ENCODE peak calls at places on chromosomes 7 and 10, in nine cellular contexts. K, A, O, N, U, Q, X, G and T are unnamed samples.

GRCh38 chr7:159218216-159219006 is 73.7 kb upstream of the VIPR2 start:
- DNase-seq in N (no peak), A (no peak), Q (no peak), U (no peak), O (no peak), K (no peak), X (no peak), G (no peak), T (no peak)

GRCh38 chr7:74473116-74473515 is 19.4 kb downstream of the GTF2IRD1 start:
- DNase-seq in U (no peak), X (no peak), O (no peak), N (no peak), G (no peak), Q (no peak), A (peak), K (no peak), T (no peak)

GRCh38 chr7:18179058-18179457 is 151.4 kb upstream of the PRPS1L1 start:
- DNase-seq in K (no peak), N (no peak), O (no peak), U (peak), G (no peak), Q (no peak), X (no peak), A (no peak), T (no peak)

GRCh38 chr7:76202666-76203030 is 952 bp downstream of the SRRM3 start:
- DNase-seq in N (no peak), A (no peak), Q (no peak), K (no peak), X (no peak), O (no peak), G (no peak), U (no peak), T (no peak)

GRCh38 chr10:24718031-24718855 is 5.4 kb downstream of the ARHGAP21 start:
- DNase-seq in Q (peak), U (peak), N (no peak), A (peak), G (no peak), K (no peak), O (no peak), X (peak), T (no peak)

GRCh38 chr7:127589901-127590300 is 1.7 kb downstream of the ARF5 start:
- DNase-seq in K (no peak), U (no peak), Q (no peak), X (peak), O (no peak), G (no peak), A (no peak), N (no peak), T (no peak)

GRCh38 chr7:1425292-1426136 is 33.8 kb downstream of the MICALL2 start:
- DNase-seq in A (peak), N (no peak), K (no peak), Q (peak), X (no peak), O (no peak), U (no peak), G (no peak), T (peak)

GRCh38 chr7:125184801-125185200 is 255.2 kb upstream of the POT1 start:
- DNase-seq in U (no peak), G (no peak), Q (no peak), X (no peak), N (no peak), O (no peak), K (no peak), A (no peak), T (no peak)

GRCh38 chr7:147196476-147196875 is 1079.9 kb downstream of the CNTNAP2 start:
- DNase-seq in K (no peak), U (no peak), A (no peak), N (no peak), O (no peak), G (no peak), Q (no peak), X (no peak), T (no peak)

GRCh38 chr10:69506834-69507643 is 55.8 kb downstream of the TSPAN15 start:
- DNase-seq in Q (no peak), G (no peak), X (no peak), U (no peak), N (no peak), O (no peak), A (no peak), K (no peak), T (no peak)

GRCh38 chr7:16812542-16813231 is 7.9 kb upstream of the AGR2 start:
- DNase-seq in Q (no peak), U (no peak), A (no peak), K (no peak), G (no peak), X (no peak), N (no peak), O (no peak), T (no peak)

GRCh38 chr7:17663056-17663675 is 277.1 kb downstream of the SNX13 start:
- DNase-seq in X (peak), Q (peak), O (no peak), A (no peak), U (peak), K (no peak), G (no peak), N (no peak), T (no peak)

GRCh38 chr10:106338486-106338885 is 826.0 kb downstream of the SORCS1 start:
- DNase-seq in X (no peak), Q (peak), U (no peak), G (no peak), N (no peak), K (no peak), O (no peak), A (no peak), T (no peak)

GRCh38 chr10:100810091-100810834 is 64.9 kb downstream of the PAX2 start:
- DNase-seq in G (no peak), Q (no peak), K (no peak), X (no peak), O (no peak), A (no peak), N (no peak), U (no peak), T (no peak)

GRCh38 chr10:4820804-4821401 is 5.1 kb upstream of the AKR1E2 start:
- DNase-seq in U (no peak), K (no peak), G (no peak), A (no peak), Q (no peak), X (no peak), N (no peak), O (no peak), T (no peak)

GRCh38 chr7:44291066-44291732 is 34.2 kb downstream of the CAMK2B start:
- DNase-seq in O (peak), G (no peak), Q (peak), X (no peak), A (no peak), N (peak), U (peak), K (no peak), T (no peak)

GRCh38 chr7:137934176-137934826 is 67.6 kb downstream of the CREB3L2 start:
- DNase-seq in N (no peak), A (no peak), K (no peak), Q (no peak), X (no peak), U (no peak), G (no peak), O (no peak), T (no peak)

GRCh38 chr10:133388265-133388972 is 5.5 kb upstream of the MTG1 start:
- DNase-seq in O (peak), N (no peak), Q (no peak), U (no peak), G (no peak), X (no peak), A (no peak), K (no peak), T (no peak)

GRCh38 chr7:133024604-133025003 is 57.3 kb downstream of the CHCHD3 start:
- DNase-seq in K (no peak), U (no peak), X (no peak), Q (no peak), A (no peak), O (no peak), G (no peak), N (no peak), T (no peak)